ENCODE peak calls at places on chromosomes 6 and 20, in ten cellular contexts. K is transverse colon; B is brain microvascular endothelial cell; U is activated B cell treated with CpG ODN at 0.5 μM for 24 hours; E is A549; O is GM13976; R is GM13977; C is CD8-positive, alpha-beta T cell; Q is HFF-Myc; A is neural crest cell. T is an unnamed sample.

GRCh38 chr6:7267071-7267470 is 45.9 kb downstream of the SSR1 start:
- DNase-seq in Q (no peak), B (no peak), O (peak; percentile 15), U (no peak), A (no peak), E (no peak), R (no peak), C (no peak), K (no peak), T (no peak)

GRCh38 chr6:123994891-123995635 is 191.4 kb downstream of the NKAIN2 start:
- DNase-seq in C (no peak), Q (no peak), K (no peak), B (no peak), R (no peak), O (no peak), A (no peak), E (no peak), U (no peak), T (no peak)

GRCh38 chr6:81909162-81909561 is 156.7 kb upstream of the TENT5A start:
- DNase-seq in R (no peak), Q (no peak), B (no peak), A (no peak), U (no peak), E (no peak), K (no peak), O (no peak), C (no peak), T (no peak)

GRCh38 chr6:134446228-134446848 is 128.4 kb upstream of the SGK1 start:
- DNase-seq in B (no peak), U (no peak), O (no peak), Q (no peak), K (no peak), A (no peak), C (no peak), R (no peak), E (no peak), T (peak; percentile 95)

GRCh38 chr6:52994031-52994788 is 874 bp downstream of the GSTA4 start:
- DNase-seq in O (no peak), K (peak; percentile 19), Q (no peak), C (no peak), E (peak; percentile 7), A (peak; percentile 20), B (peak; percentile 16), U (no peak), R (no peak), T (no peak)

GRCh38 chr6:16747232-16748027 is 13.8 kb downstream of the ATXN1 start:
- DNase-seq in A (no peak), K (no peak), B (no peak), E (no peak), C (no peak), O (no peak), R (no peak), Q (no peak), U (no peak), T (no peak)

GRCh38 chr6:14211596-14211961 is 94.0 kb downstream of the CD83 start:
- DNase-seq in Q (no peak), B (peak; percentile 23), R (peak; percentile 49), A (no peak), U (no peak), E (no peak), O (peak; percentile 47), K (peak; percentile 53), C (no peak), T (no peak)

GRCh38 chr6:39092124-39092523 is 22.9 kb downstream of the SAYSD1 start:
- DNase-seq in R (no peak), C (no peak), A (no peak), O (no peak), K (no peak), U (no peak), Q (no peak), E (no peak), B (no peak), T (no peak)

GRCh38 chr20:21309678-21310467 is 6.7 kb downstream of the XRN2 start:
- DNase-seq in R (no peak), E (no peak), C (no peak), O (no peak), A (no peak), K (no peak), Q (no peak), U (no peak), B (no peak), T (no peak)

GRCh38 chr6:100763617-100764016 is 117.5 kb downstream of the ASCC3 start:
- DNase-seq in K (no peak), O (no peak), C (no peak), A (no peak), B (no peak), U (no peak), R (no peak), E (no peak), Q (no peak), T (no peak)

GRCh38 chr6:158642097-158642601 is 2.4 kb downstream of the DYNLT1 start:
- DNase-seq in U (no peak), B (peak; percentile 60), K (no peak), Q (no peak), E (no peak), R (no peak), O (no peak), A (no peak), C (peak; percentile 8), T (peak; percentile 55)

GRCh38 chr6:27531772-27532459 is 59.0 kb upstream of the ZNF184 start:
- DNase-seq in K (no peak), A (no peak), E (peak; percentile 84), C (no peak), R (no peak), U (no peak), O (no peak), Q (no peak), B (no peak), T (no peak)

DNA sequence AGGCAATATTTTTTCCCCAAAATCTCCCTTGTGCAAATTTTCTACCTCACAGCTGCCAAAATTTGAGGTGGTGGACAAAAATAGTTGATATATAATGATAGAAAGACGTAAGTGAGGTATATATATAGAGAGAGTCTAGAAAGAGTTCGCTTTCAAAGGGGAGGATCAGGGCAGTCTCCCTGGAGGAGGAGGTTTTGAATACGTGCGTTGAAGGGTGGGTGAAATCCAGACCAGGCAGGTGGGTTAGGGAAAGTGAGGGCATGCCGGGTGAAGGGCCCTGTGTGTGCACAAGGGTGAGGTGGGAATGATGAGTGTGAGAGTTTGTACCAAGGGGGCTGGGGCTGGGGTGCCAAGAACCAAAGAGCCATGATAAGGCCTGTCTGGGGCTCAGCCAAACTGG is 100.2 kb downstream of the CEBPB start:
- DNase-seq in K (no peak), C (no peak), O (no peak), R (no peak), Q (no peak), A (no peak), E (no peak), U (no peak), B (no peak), T (no peak)
- TF ChIP-seq CTCF in K (no peak), C (no peak), O (no peak), R (no peak), Q (no peak), A (no peak), E (no peak), U (no peak), B (no peak), T (no peak)

DNA sequence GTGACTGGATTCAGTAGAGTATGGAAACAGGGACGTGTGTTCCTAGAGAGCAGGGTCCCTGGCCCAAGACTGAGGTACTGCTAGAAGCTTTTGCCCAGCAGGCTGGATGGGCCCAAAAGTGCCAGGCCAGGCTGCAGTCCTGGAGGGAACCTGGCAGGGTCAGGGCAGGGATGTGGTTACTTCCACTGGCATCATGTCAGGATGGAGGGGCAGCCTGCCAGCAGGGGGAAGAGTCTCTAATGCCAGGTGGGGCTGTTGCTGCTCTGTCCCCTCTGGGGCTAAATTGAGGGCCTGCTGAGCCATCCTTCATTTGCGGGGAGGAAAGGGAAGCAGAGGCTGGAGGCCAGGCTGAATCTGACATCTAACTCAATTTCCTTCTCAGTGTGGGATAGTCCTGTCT is 17.2 kb downstream of the ZDHHC14 start:
- DNase-seq in U (no peak), E (no peak), B (no peak), Q (no peak), C (no peak), O (no peak), R (no peak), A (no peak), K (no peak), T (no peak)
- TF ChIP-seq CTCF in U (no peak), E (no peak), B (no peak), Q (no peak), C (no peak), O (no peak), R (no peak), A (no peak), K (no peak), T (no peak)

GRCh38 chr20:58702859-58703648 is 10.5 kb downstream of the NPEPL1 start:
- DNase-seq in B (no peak), E (no peak), R (no peak), Q (no peak), C (peak; percentile 9), O (no peak), A (no peak), U (no peak), K (peak; percentile 6), T (no peak)
- TF ChIP-seq CTCF in B (peak; percentile 49), E (no peak), R (peak; percentile 38), Q (peak; percentile 28), C (no peak), O (no peak), A (no peak), U (no peak), K (no peak), T (peak; percentile 27)

GRCh38 chr6:160293844-160294243 is 35.2 kb upstream of the SLC22A2 start:
- DNase-seq in O (no peak), K (peak; percentile 31), U (no peak), E (no peak), A (no peak), Q (no peak), B (no peak), C (no peak), R (no peak), T (no peak)

GRCh38 chr6:160301341-160301740 is 42.7 kb upstream of the SLC22A2 start:
- DNase-seq in C (no peak), B (no peak), O (no peak), A (no peak), K (no peak), E (no peak), U (no peak), R (no peak), Q (no peak), T (no peak)

GRCh38 chr6:160299559-160299958 is 40.9 kb upstream of the SLC22A2 start:
- DNase-seq in U (no peak), E (no peak), K (no peak), Q (no peak), C (no peak), A (no peak), O (no peak), B (no peak), R (no peak), T (no peak)

GRCh38 chr6:160300076-160300695 is 41.6 kb upstream of the SLC22A2 start:
- DNase-seq in O (no peak), Q (no peak), B (no peak), E (peak; percentile 53), R (no peak), C (no peak), A (no peak), K (peak; percentile 88), U (no peak), T (no peak)

DNA sequence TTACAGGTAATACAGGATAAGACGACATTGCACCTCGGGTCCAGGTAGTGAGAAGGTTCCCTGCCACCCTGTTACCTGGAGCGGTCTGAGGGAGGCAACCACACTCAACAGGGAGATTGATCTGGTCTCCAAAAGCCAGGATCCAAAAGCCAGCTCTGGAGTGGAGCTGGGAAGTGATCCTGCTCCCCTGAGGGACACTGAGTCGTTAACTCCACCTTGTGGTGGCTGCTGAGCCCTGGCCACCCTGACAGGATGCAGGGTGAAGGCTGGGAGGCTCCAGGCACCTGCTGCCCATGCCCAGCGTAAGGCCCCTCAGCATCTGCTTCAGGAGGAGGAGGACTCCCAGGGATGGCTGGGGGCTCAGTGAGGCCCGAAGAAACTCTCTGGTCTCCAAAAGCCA is 38.7 kb upstream of the SLC22A2 start:
- DNase-seq in A (no peak), B (no peak), U (no peak), Q (no peak), K (peak; percentile 47), O (no peak), R (no peak), C (no peak), E (peak; percentile 29), T (no peak)
- TF ChIP-seq CTCF in A (no peak), B (no peak), U (no peak), Q (no peak), K (no peak), O (no peak), R (peak; percentile 13), C (no peak), E (no peak), T (no peak)